ENCODE peak calls at places on chromosomes 11 and 22, in five cellular contexts. S is Peyer's patch, O is hepatocyte, I is PC-9, N is PC-3. V is an unnamed sample. For H3K4me1, the result is how much of the 10 kb centered on the place peaks cover.

GRCh38 chr11:78564889-78565467 is 9.7 kb downstream of the NARS2 start:
- DNase-seq in S (no peak), I (no peak), N (peak), O (no peak), V (no peak)

GRCh38 chr11:77865805-77866204 is 44.9 kb downstream of the AAMDC start:
- DNase-seq in O (no peak), N (no peak), I (no peak), S (no peak), V (no peak)

GRCh38 chr11:128603003-128603715 is 15.8 kb upstream of the ETS1 start:
- DNase-seq in O (no peak), I (no peak), N (no peak), S (no peak), V (no peak)

GRCh38 chr22:36505998-36506635 is 723 bp downstream of the FOXRED2 start:
- DNase-seq in I (no peak), O (no peak), N (no peak), S (no peak), V (no peak)

GRCh38 chr11:59802639-59803176 is 7.9 kb downstream of the MRPL16 start:
- DNase-seq in O (peak), S (no peak), N (peak), I (peak), V (no peak)

GRCh38 chr11:102109896-102110760 is at the start of gene YAP1:
- DNase-seq in N (peak), O (peak), S (peak), I (peak), V (peak)

GRCh38 chr22:46272762-46273431 is 5.1 kb downstream of the TTC38 start:
- DNase-seq in O (no peak), N (no peak), S (no peak), I (no peak), V (no peak)

GRCh38 chr11:79039122-79039521 is 401.7 kb downstream of the TENM4 start:
- DNase-seq in N (no peak), I (no peak), S (no peak), O (no peak), V (no peak)

GRCh38 chr11:65204646-65205601 is 23.2 kb downstream of the CAPN1 start:
- DNase-seq in S (no peak), I (peak), O (peak), N (peak), V (no peak)

GRCh38 chr11:64963072-64963631 is 8.8 kb downstream of the MAJIN start:
- DNase-seq in O (no peak), I (no peak), N (no peak), S (no peak), V (no peak)

GRCh38 chr11:79342686-79343085 is 98.1 kb downstream of the TENM4 start:
- DNase-seq in O (no peak), I (no peak), N (no peak), S (no peak), V (no peak)

GRCh38 chr11:45366196-45366595 is 80.1 kb upstream of the SYT13 start:
- DNase-seq in O (no peak), N (no peak), S (no peak), I (no peak), V (no peak)

GRCh38 chr11:27719575-27719925 is 19.3 kb upstream of the BDNF start:
- DNase-seq in N (no peak), O (no peak), S (no peak), I (no peak), V (no peak)

GRCh38 chr22:46854125-46854870 is 91.8 kb downstream of the TBC1D22A start:
- DNase-seq in N (no peak), I (no peak), O (no peak), S (no peak), V (no peak)

GRCh38 chr22:43796567-43796966 is 15.5 kb downstream of the EFCAB6 start:
- DNase-seq in O (peak), N (peak), I (no peak), S (no peak), V (no peak)

GRCh38 chr11:8693010-8693551 is 10.5 kb downstream of the RPL27A start:
- DNase-seq in N (no peak), O (no peak), S (no peak), I (no peak), V (peak)

GRCh38 chr11:4921796-4922195 is 2.3 kb downstream of the OR51G1 start:
- DNase-seq in O (no peak), N (no peak), S (no peak), I (no peak), V (peak)

GRCh38 chr11:66727282-66727882 is 1.6 kb downstream of the SPTBN2 start:
- DNase-seq in I (no peak), S (no peak), O (peak), N (peak), V (no peak)

GRCh38 chr11:79007811-79008294 is 433.0 kb downstream of the TENM4 start:
- DNase-seq in S (no peak), I (no peak), O (peak), N (no peak), V (no peak)

GRCh38 chr11:92417326-92417725 is 192.7 kb downstream of the FAT3 start:
- DNase-seq in I (no peak), N (peak), S (no peak), O (no peak), V (no peak)

GRCh38 chr11:89441606-89442005 is 49.6 kb downstream of the NOX4 start:
- DNase-seq in N (no peak), I (no peak), S (no peak), O (no peak), V (no peak)

GRCh38 chr11:130703489-130704190 is 212.6 kb downstream of the SNX19 start:
- DNase-seq in N (no peak), S (no peak), I (no peak), O (no peak), V (no peak)

GRCh38 chr11:101458161-101458560 is 125.6 kb downstream of the TRPC6 start:
- DNase-seq in S (no peak), O (no peak), N (peak), I (no peak), V (peak)

GRCh38 chr11:64447717-64448598 is 89.0 kb downstream of the RPS6KA4 start:
- DNase-seq in I (no peak), N (peak), O (peak), S (peak), V (no peak)

GRCh38 chr11:126426126-126426525 is 70.6 kb downstream of the ST3GAL4 start:
- DNase-seq in S (no peak), N (peak), O (no peak), I (no peak), V (no peak)

GRCh38 chr22:49218142-49218541 is 609.5 kb downstream of the BRD1 start:
- DNase-seq in O (no peak), I (no peak), N (no peak), S (no peak), V (no peak)

GRCh38 chr11:94036096-94036495 is 14.9 kb downstream of the HEPHL1 start:
- DNase-seq in O (no peak), S (no peak), N (peak), I (no peak), V (no peak)

GRCh38 chr11:128965485-128965884 is 22.8 kb upstream of the TP53AIP1 start:
- DNase-seq in N (no peak), S (no peak), I (no peak), O (no peak), V (no peak)

GRCh38 chr11:81342956-81343355 is 1390.7 kb downstream of the FAM181B start:
- DNase-seq in I (no peak), N (no peak), S (no peak), O (no peak), V (no peak)

GRCh38 chr11:19679952-19680823 is 32.4 kb upstream of the NAV2 start:
- DNase-seq in I (peak), S (peak), N (peak), O (peak), V (peak)

GRCh38 chr22:45680932-45681700 is 9.5 kb downstream of the ATXN10 start:
- DNase-seq in I (peak), O (no peak), N (peak), S (no peak), V (no peak)

GRCh38 chr22:46659791-46660186 is 39.6 kb downstream of the GRAMD4 start:
- DNase-seq in N (no peak), S (no peak), O (no peak), I (no peak), V (no peak)

GRCh38 chr11:122721964-122722266 is 66.4 kb downstream of the UBASH3B start:
- DNase-seq in N (peak), I (peak), S (no peak), O (no peak), V (peak)

GRCh38 chr22:30127749-30128166 is 47.5 kb downstream of the HORMAD2 start:
- DNase-seq in S (no peak), N (no peak), I (no peak), O (no peak), V (no peak)

GRCh38 chr11:118604566-118604965 is 2.8 kb upstream of the PHLDB1 start:
- DNase-seq in O (no peak), I (no peak), N (no peak), S (no peak), V (no peak)

GRCh38 chr11:92885600-92885999 is 83.9 kb upstream of the MTNR1B start:
- DNase-seq in I (no peak), O (no peak), S (no peak), N (no peak), V (peak)

GRCh38 chr22:29871684-29872083 is 11.3 kb upstream of the MTMR3 start:
- DNase-seq in I (no peak), O (peak), S (no peak), N (no peak), V (no peak)

GRCh38 chr11:84236436-84236835 is 950.3 kb upstream of the CCDC90B start:
- DNase-seq in O (no peak), N (no peak), I (no peak), S (no peak), V (no peak)

GRCh38 chr22:20434773-20435172 is 2.9 kb downstream of the SCARF2 start:
- DNase-seq in I (no peak), S (no peak), N (no peak), O (no peak), V (no peak)
- H3K4me1 ChIP-seq in I (under half), S (under half), N (under half), O (under half), V (under half)

DNA sequence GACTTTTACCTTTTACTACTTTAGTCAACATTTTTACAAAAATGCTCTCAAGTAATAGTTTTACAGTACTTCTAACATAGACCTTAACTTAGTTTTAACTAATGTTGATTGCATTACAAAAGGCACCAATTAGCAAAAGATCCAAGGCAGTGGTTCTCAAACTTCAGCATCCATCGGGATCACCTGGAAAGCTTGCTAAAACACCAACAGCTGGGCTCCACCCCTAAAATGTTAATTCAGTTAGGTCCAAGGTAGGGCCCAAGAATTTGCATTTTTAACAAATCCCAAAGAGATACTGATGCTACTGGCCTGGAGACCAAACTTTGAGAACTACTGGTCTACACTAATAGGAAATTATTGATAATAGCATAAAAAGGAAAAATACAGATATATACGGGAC is 5.9 kb downstream of the MTMR2 start:
- DNase-seq in O (no peak), S (no peak), N (no peak), I (no peak), V (no peak)
- H3K27ac ChIP-seq in O (no peak), S (no peak), N (peak), I (no peak), V (no peak)

DNA sequence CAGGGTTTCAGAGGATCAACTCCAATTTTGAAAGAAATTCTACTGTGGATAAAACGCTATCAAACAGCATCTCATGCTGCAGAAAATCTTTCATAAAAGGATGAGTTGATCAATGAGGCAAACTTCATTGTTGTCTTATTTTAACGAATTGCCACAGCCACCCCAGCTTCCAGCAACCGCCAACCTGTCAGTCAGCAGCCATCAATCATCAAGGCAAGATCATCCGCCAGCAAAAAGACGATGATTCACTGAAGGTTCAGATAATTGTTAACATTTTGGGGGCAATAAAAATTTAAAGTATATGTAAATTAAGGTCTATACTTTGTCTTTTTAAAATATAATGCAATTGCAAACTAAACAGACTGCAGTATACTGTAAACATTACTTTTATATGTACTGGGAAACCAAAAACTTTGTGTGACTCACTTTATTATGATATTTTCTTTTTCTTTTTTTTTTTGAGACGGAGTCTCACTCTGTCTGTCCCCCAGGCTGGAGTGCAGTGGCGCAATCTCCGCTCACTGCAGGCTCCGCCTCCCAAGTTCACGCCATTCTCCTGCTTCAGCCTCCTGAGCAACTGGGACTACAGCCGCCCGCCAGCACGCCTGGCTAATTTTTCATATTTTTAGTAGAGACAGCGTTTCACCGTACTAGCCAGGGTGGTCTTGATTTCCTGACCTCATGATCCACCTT is 155.3 kb upstream of the SYN3 start:
- DNase-seq in S (no peak), N (no peak), O (no peak), I (no peak), V (no peak)
- H3K4me1 ChIP-seq in S (under half), N (under half), O (under half), I (under half), V (under half)

DNA sequence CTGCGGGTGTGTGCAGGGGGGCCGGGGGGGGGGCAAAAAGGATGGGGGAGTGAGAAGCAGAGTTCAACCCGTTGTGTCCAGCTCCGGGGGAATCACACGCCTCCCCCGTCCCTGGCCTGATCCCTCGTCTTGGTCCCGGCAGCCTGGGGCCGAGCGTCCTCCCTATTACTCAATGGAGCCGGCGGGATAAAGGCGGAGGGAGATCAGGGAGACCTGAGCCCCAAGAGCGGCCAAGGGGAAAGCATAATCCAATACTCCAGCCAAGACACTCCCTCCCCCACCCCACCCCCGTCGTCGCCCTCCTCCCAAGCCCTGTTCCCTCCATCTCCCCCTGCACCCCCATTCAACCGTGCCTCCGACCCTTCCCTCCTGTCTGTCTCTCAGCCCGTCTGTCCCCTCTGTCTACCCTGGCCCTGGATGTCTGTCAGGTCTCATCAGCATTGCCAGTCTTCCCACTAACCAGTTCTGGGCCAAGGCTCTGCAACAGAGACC is 2.6 kb downstream of the PHOX2A start:
- DNase-seq in N (no peak), S (no peak), I (no peak), O (no peak), V (no peak)
- H3K27ac ChIP-seq in N (no peak), S (no peak), I (no peak), O (no peak), V (no peak)

DNA sequence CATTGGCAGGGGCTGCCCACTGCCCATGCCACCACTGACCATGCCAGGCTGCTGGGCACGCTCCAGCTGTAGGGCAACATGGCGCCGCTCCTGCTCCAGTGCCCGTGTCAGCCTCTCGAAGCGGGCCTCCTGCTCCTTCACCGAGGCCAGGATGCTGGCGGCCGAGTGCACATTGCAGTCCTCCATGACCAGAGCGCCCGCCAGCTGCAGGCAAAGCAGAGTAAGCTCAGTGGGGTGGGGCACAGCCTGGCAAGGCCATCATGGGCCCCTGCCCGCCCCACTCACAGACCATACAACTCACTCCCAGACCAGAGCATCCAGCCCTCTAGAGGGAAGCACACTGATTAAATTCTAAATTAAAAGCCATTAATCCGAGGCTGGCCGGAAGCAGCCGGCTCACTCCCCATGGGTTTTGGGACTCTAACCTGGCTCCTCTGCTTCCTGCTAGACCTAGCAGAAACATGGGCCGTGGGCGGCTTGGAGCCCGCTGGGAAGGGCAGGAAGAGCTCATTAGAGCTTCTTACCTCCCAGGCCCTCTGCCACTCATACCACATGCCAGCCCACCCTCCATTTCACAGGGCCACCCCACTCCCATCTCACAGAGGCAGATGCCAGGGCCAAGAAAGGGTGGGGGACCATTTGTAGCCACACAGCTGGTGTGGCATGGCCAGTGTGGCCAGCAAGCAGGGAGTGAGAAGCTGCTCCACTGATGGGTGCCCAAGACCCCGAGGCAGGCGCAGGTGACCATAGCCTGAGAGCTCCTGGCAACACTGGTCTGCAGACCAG is 25.8 kb downstream of the ARVCF start:
- DNase-seq in N (no peak), S (no peak), O (no peak), I (no peak), V (no peak)
- H3K4me1 ChIP-seq in N (under half), S (under half), O (under half), I (under half), V (under half)